ENCODE peak calls at places on chromosome 5, in five cellular contexts. L, A, U, G and R are unnamed samples.

GRCh38 chr5:9151671-9152427 is 394.0 kb downstream of the SEMA5A start:
- DNase-seq in L (no peak), A (peak; percentile 31), U (no peak), G (no peak), R (no peak)

GRCh38 chr5:14428302-14429081 is 153.1 kb upstream of the OTULINL start:
- DNase-seq in L (no peak), A (peak; percentile 50), U (no peak), G (no peak), R (no peak)

GRCh38 chr5:124822647-124823046 is 76.2 kb upstream of the ZNF608 start:
- DNase-seq in L (no peak), A (no peak), U (no peak), G (no peak), R (no peak)

GRCh38 chr5:135391123-135391868 is 7.7 kb downstream of the MACROH2A1 start:
- DNase-seq in L (no peak), A (peak; percentile 89), U (no peak), G (peak; percentile 69), R (no peak)

GRCh38 chr5:71483355-71483754 is 27.9 kb downstream of the BDP1 start:
- DNase-seq in L (no peak), A (peak; percentile 75), U (no peak), G (peak; percentile 49), R (no peak)

GRCh38 chr5:5421149-5421960 is 1.1 kb upstream of the ICE1 start:
- DNase-seq in L (peak; percentile 71), A (no peak), U (peak; percentile 36), G (no peak), R (no peak)

GRCh38 chr5:132677191-132677590 is 3.4 kb downstream of the IL4 start:
- DNase-seq in L (no peak), A (peak; percentile 94), U (peak; percentile 31), G (peak; percentile 74), R (no peak)

GRCh38 chr5:67693956-67694564 is 497.5 kb upstream of the CD180 start:
- DNase-seq in L (no peak), A (peak; percentile 92), U (no peak), G (peak; percentile 72), R (no peak)

GRCh38 chr5:5018560-5018935 is 121.6 kb upstream of the ADAMTS16 start:
- DNase-seq in L (peak; percentile 34), A (peak; percentile 38), U (no peak), G (no peak), R (no peak)

GRCh38 chr5:33257807-33258491 is 182.8 kb upstream of the TARS1 start:
- DNase-seq in L (no peak), A (peak; percentile 82), U (no peak), G (peak; percentile 76), R (no peak)

GRCh38 chr5:138450971-138451370 is 12.1 kb downstream of the REEP2 start:
- DNase-seq in L (no peak), A (no peak), U (no peak), G (no peak), R (no peak)

GRCh38 chr5:50672663-50673062 is 6.2 kb downstream of the PARP8 start:
- DNase-seq in L (no peak), A (no peak), U (no peak), G (no peak), R (no peak)

GRCh38 chr5:95446560-95447221 is 55.5 kb downstream of the FAM81B start:
- DNase-seq in L (no peak), A (no peak), U (no peak), G (no peak), R (no peak)

GRCh38 chr5:42502613-42503470 is 79.6 kb downstream of the GHR start:
- DNase-seq in L (no peak), A (peak; percentile 55), U (no peak), G (no peak), R (no peak)

GRCh38 chr5:69285448-69286116 is 47.0 kb downstream of the CCDC125 start:
- DNase-seq in L (no peak), A (no peak), U (peak; percentile 44), G (no peak), R (no peak)

GRCh38 chr5:137097203-137097602 is 401.9 kb downstream of the SPOCK1 start:
- DNase-seq in L (no peak), A (no peak), U (no peak), G (no peak), R (no peak)

GRCh38 chr5:137096149-137097103 is 402.7 kb downstream of the SPOCK1 start:
- DNase-seq in L (no peak), A (no peak), U (no peak), G (no peak), R (no peak)

GRCh38 chr5:137098663-137099062 is 400.5 kb downstream of the SPOCK1 start:
- DNase-seq in L (no peak), A (no peak), U (no peak), G (no peak), R (no peak)

GRCh38 chr5:137099651-137100050 is 399.5 kb downstream of the SPOCK1 start:
- DNase-seq in L (no peak), A (no peak), U (no peak), G (no peak), R (no peak)

GRCh38 chr5:137098238-137098637 is 400.9 kb downstream of the SPOCK1 start:
- DNase-seq in L (no peak), A (no peak), U (no peak), G (no peak), R (no peak)
- TF ChIP-seq CTCF in L (no peak), A (no peak), U (no peak), G (no peak), R (no peak)

GRCh38 chr5:172758077-172758835 is 12.7 kb downstream of the DUSP1 start:
- DNase-seq in L (no peak), A (peak; percentile 75), U (peak; percentile 65), G (peak; percentile 97), R (no peak)
- TF ChIP-seq CTCF in L (no peak), A (no peak), U (no peak), G (peak; percentile 26), R (no peak)

DNA sequence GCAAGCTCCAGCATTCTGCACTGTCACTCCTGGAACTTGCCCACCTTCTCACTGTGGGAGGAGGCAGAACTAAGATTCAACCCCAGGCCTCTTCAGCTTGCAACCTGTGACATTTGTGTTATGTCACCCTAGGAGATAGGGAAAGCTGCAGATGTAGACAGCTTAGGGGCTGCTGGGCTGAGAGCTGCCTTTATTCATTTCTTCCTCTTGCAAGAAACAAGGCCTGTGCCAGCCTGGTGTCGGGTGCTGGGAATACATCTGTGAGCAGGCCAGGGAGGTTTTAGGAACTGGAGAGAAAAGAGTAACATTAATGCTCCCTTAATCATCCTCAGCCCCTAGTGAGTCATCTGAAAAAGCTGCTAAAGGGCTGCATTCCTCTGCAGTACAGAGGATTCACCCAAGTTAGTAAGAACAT is 101.8 kb downstream of the FGF18 start:
- DNase-seq in L (no peak), A (peak; percentile 95), U (peak; percentile 52), G (peak; percentile 90), R (no peak)
- TF ChIP-seq CTCF in L (no peak), A (peak; percentile 14), U (no peak), G (peak; percentile 50), R (no peak)

GRCh38 chr5:118270506-118270905 is 717.8 kb downstream of the DTWD2 start:
- DNase-seq in L (no peak), A (no peak), U (no peak), G (no peak), R (no peak)
- TF ChIP-seq CTCF in L (no peak), A (no peak), U (no peak), G (no peak), R (no peak)

DNA sequence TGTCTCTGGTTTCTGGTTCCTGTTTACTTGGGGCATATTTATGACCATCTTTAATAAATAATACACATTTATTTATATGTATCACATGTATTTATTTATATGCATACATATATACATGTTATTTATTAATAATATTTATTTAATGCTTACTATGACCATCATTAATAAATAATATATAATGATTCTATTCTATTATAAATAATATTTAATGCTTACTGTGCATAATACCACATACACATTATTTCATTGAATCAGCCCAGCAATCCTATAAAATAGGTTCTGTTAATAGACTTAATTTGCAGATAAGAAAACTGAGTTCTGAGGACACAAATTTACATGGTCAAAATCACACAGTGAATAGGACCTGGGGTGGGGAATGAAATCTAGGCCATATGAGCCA is 24.2 kb downstream of the ACTBL2 start:
- DNase-seq in L (no peak), A (no peak), U (no peak), G (no peak), R (no peak)
- TF ChIP-seq CTCF in L (no peak), A (no peak), U (no peak), G (no peak), R (no peak)

DNA sequence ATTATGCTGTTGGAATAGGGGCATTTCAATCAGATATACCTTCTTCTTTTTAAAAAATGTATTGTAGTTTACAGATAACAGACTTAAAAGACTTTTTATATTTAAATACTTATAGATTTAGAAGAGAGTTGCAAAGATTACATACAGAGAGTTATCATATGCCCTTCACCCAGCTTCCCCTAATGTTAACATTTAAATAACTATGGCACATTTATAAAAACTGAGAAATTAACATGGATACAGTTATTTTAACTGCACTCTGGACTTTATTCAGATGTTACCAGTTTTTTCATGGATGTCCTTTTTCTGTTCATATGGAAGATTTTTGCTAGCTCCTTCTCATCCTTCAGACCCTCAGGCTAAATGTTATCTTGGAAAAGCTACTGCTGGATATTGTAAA is 123.2 kb downstream of the DOCK2 start:
- DNase-seq in L (no peak), A (no peak), U (no peak), G (no peak), R (no peak)
- TF ChIP-seq CTCF in L (no peak), A (no peak), U (no peak), G (no peak), R (no peak)

DNA sequence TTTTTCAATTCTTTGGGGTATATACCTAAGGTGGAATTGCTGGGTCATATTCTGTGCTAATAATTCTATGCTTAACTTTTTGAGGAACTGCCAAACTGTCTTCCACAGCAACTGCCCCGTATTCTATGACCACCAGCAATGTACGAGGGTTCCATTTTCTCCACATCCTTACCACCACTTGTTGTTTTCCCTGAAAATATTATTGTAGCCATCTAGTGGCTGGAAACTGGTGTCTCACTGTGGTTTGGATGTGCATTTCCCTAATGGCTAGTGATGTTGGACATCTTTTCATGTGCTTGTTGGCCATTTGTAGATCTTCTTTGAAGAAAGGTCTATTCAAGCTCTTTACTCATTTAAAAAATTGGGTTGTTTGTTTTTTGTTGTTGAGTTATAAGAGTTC is 30.7 kb downstream of the MSX2 start:
- DNase-seq in L (no peak), A (no peak), U (no peak), G (peak; percentile 14), R (no peak)
- TF ChIP-seq CTCF in L (no peak), A (peak; percentile 34), U (peak; percentile 39), G (no peak), R (no peak)

GRCh38 chr5:36090033-36090432 is 23.4 kb upstream of the UGT3A2 start:
- DNase-seq in L (peak; percentile 58), A (peak; percentile 52), U (peak; percentile 87), G (peak; percentile 21), R (no peak)
- TF ChIP-seq CTCF in L (peak; percentile 52), A (peak; percentile 49), U (peak; percentile 62), G (peak; percentile 54), R (no peak)

DNA sequence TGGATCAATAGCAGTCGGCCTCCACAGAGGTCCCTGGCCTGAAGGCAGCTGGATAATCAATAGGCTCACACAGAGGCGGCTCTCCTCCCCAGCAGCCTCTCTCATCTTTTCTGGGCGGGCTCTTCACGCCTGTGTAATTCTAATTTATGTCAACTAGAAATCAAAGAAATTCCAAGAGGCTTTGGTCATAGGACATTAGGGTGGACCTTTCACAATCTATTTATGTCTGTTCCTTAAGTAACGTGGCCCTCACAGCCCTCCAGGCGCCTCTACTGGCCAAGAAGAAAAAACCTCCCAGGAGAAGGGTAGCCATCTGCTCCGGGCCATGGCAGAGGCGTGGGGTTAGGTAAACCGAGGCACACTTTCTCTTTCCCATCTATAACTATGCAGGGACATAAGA is 205.1 kb upstream of the EFNA5 start:
- DNase-seq in L (no peak), A (peak; percentile 77), U (peak; percentile 26), G (peak; percentile 8), R (no peak)
- TF ChIP-seq CTCF in L (no peak), A (peak; percentile 15), U (peak; percentile 35), G (no peak), R (no peak)